ENCODE peak calls at places on chromosomes 16 and 17, in seven cellular contexts. F is stimulated activated naive CD8-positive, alpha-beta T cell treated with anti-CD3 and anti-CD28 coated beads, Interleukin-15, Interleukin-2, amounts not matched to agents 100 U/mL and 50 U/mL, for 24 hours; R is activated CD8-positive, alpha-beta memory T cell treated with anti-CD3 and anti-CD28 coated beads, Interleukin-2, amount 50 U/mL, for 48 hours; G is stimulated activated CD4-positive, alpha-beta T cell treated with anti-CD3 and anti-CD28 coated beads, Interleukin-2, amount 100 ng/mL, for 48 hours; M is T47D; S is activated CD4-positive, alpha-beta T cell treated with anti-CD3 and anti-CD28 coated beads for 4 hours; I is anterior cingulate cortex. U is an unnamed sample.

GRCh38 chr16:48687421-48688038 is 77.5 kb upstream of the N4BP1 start:
- DNase-seq in F (peak), R (peak), G (peak), M (peak), S (no peak), I (no peak), U (peak)

GRCh38 chr16:5176505-5176904 is 78.9 kb upstream of the EEF2KMT start:
- DNase-seq in F (no peak), R (no peak), G (no peak), M (peak), S (no peak), I (no peak), U (peak)

GRCh38 chr16:31568577-31569359 is 41.1 kb downstream of the AHSP start:
- DNase-seq in F (peak), R (no peak), G (no peak), M (no peak), S (no peak), I (no peak), U (peak)

GRCh38 chr16:89574681-89575246 is 794 bp upstream of the CPNE7 start:
- DNase-seq in F (peak), R (peak), G (peak), M (no peak), S (peak), I (no peak), U (peak)

GRCh38 chr16:80591071-80591935 is 50.5 kb downstream of the DYNLRB2 start:
- DNase-seq in F (peak), R (no peak), G (no peak), M (no peak), S (peak), I (no peak), U (no peak)

GRCh38 chr17:27565874-27566672 is 64.9 kb upstream of the LGALS9 start:
- DNase-seq in F (peak), R (peak), G (peak), M (no peak), S (no peak), I (no peak), U (no peak)

GRCh38 chr17:45918241-45918745 is 23.9 kb downstream of the MAPT start:
- DNase-seq in F (no peak), R (no peak), G (no peak), M (no peak), S (no peak), I (no peak), U (no peak)

GRCh38 chr17:6456914-6457687 is 12.8 kb downstream of the PIMREG start:
- DNase-seq in F (no peak), R (no peak), G (no peak), M (no peak), S (no peak), I (no peak), U (no peak)

GRCh38 chr17:39054111-39054645 is 87.0 kb upstream of the FBXO47 start:
- DNase-seq in F (no peak), R (no peak), G (no peak), M (no peak), S (no peak), I (no peak), U (no peak)

GRCh38 chr17:38671939-38672720 is 2.6 kb downstream of the EPOP start:
- DNase-seq in F (no peak), R (no peak), G (no peak), M (no peak), S (no peak), I (no peak), U (no peak)

GRCh38 chr17:600576-601301 is 113.9 kb downstream of the VPS53 start:
- DNase-seq in F (no peak), R (peak), G (no peak), M (no peak), S (no peak), I (no peak), U (no peak)

GRCh38 chr17:57551321-57552079 is 193.6 kb downstream of the CCDC182 start:
- DNase-seq in F (peak), R (no peak), G (no peak), M (no peak), S (no peak), I (no peak), U (no peak)

GRCh38 chr17:45341389-45342158 is 24.8 kb upstream of the MAP3K14 start:
- DNase-seq in F (no peak), R (peak), G (no peak), M (peak), S (no peak), I (no peak), U (peak)

GRCh38 chr17:76082326-76083251 is 3.6 kb downstream of the ZACN start:
- DNase-seq in F (no peak), R (no peak), G (no peak), M (no peak), S (no peak), I (no peak), U (no peak)

GRCh38 chr17:67475161-67475887 is 98.2 kb downstream of the PITPNC1 start:
- DNase-seq in F (peak), R (peak), G (peak), M (peak), S (peak), I (peak), U (peak)

GRCh38 chr17:41522301-41523224 is 3.9 kb upstream of the KRT15 start:
- DNase-seq in F (no peak), R (no peak), G (no peak), M (peak), S (no peak), I (no peak), U (no peak)

GRCh38 chr17:20935740-20936139 is 107.1 kb downstream of the USP22 start:
- DNase-seq in F (no peak), R (no peak), G (no peak), M (no peak), S (no peak), I (no peak), U (no peak)

GRCh38 chr17:33121272-33121671 is 129.6 kb downstream of the SPACA3 start:
- DNase-seq in F (no peak), R (no peak), G (no peak), M (no peak), S (no peak), I (no peak), U (no peak)

GRCh38 chr16:66275795-66276428 is 90.6 kb upstream of the CDH5 start:
- DNase-seq in F (peak), R (peak), G (no peak), M (peak), S (peak), I (no peak), U (peak)

GRCh38 chr16:56931253-56931768 is 631 bp upstream of the HERPUD1 start:
- DNase-seq in F (no peak), R (no peak), G (no peak), M (no peak), S (no peak), I (no peak), U (peak)

GRCh38 chr16:4570688-4571321 is 14.7 kb downstream of the C16orf96 start:
- DNase-seq in F (no peak), R (no peak), G (no peak), M (no peak), S (no peak), I (no peak), U (no peak)

GRCh38 chr16:86452451-86452850 is 57.9 kb upstream of the FOXF1 start:
- DNase-seq in F (no peak), R (no peak), G (no peak), M (no peak), S (no peak), I (no peak), U (no peak)

GRCh38 chr17:50806141-50806643 is 29.2 kb upstream of the WFIKKN2 start:
- DNase-seq in F (no peak), R (no peak), G (no peak), M (peak), S (no peak), I (no peak), U (no peak)

GRCh38 chr17:9256944-9257629 is 235.8 kb downstream of the NTN1 start:
- DNase-seq in F (no peak), R (no peak), G (no peak), M (peak), S (no peak), I (no peak), U (no peak)

GRCh38 chr16:21145738-21146137 is 4.9 kb downstream of the DNAH3 start:
- DNase-seq in F (no peak), R (no peak), G (no peak), M (no peak), S (no peak), I (no peak), U (no peak)

U was measured in nephron progenitor cell.